ENCODE peak calls at places on chromosomes 16 and 17, in nine cellular contexts. One of them, this sample, is unnamed.

GRCh38 chr17:32549559-32549958 is 62.8 kb downstream of the CDK5R1 start:
- DNase-seq in HS-27A: no peak
- DNase-seq in lower leg skin: no peak
- DNase-seq in ELF-1: no peak
- DNase-seq in NCI-H1105 treated with DMSO at 0.1 percent for 48 hours: no peak
- DNase-seq in neural progenitor cell: no peak
- DNase-seq in substantia nigra: no peak
- DNase-seq in NCI-H1092: no peak
- DNase-seq in HEK293T: no peak
- DNase-seq in this sample: peak

GRCh38 chr16:1470543-1471251 is 4.1 kb downstream of the CLCN7 start:
- DNase-seq in NCI-H1105 treated with DMSO at 0.1 percent for 48 hours: no peak
- DNase-seq in ELF-1: no peak
- DNase-seq in HS-27A: no peak
- DNase-seq in HEK293T: no peak
- DNase-seq in lower leg skin: no peak
- DNase-seq in neural progenitor cell: no peak
- DNase-seq in substantia nigra: no peak
- DNase-seq in NCI-H1092: no peak
- DNase-seq in this sample: no peak

GRCh38 chr17:9644910-9645751 is at the start of gene USP43:
- DNase-seq in substantia nigra: no peak
- DNase-seq in NCI-H1092: no peak
- DNase-seq in ELF-1: peak
- DNase-seq in lower leg skin: no peak
- DNase-seq in NCI-H1105 treated with DMSO at 0.1 percent for 48 hours: peak
- DNase-seq in HS-27A: no peak
- DNase-seq in HEK293T: peak
- DNase-seq in neural progenitor cell: peak
- DNase-seq in this sample: peak

GRCh38 chr16:52546291-52546941 is 527 bp downstream of the TOX3 start:
- DNase-seq in neural progenitor cell: peak
- DNase-seq in lower leg skin: no peak
- DNase-seq in ELF-1: peak
- DNase-seq in HS-27A: no peak
- DNase-seq in NCI-H1105 treated with DMSO at 0.1 percent for 48 hours: peak
- DNase-seq in NCI-H1092: no peak
- DNase-seq in HEK293T: no peak
- DNase-seq in substantia nigra: peak
- DNase-seq in this sample: peak

GRCh38 chr17:76538941-76539340 is 903 bp upstream of the PRCD start:
- DNase-seq in HS-27A: no peak
- DNase-seq in substantia nigra: no peak
- DNase-seq in lower leg skin: no peak
- DNase-seq in neural progenitor cell: no peak
- DNase-seq in ELF-1: no peak
- DNase-seq in HEK293T: no peak
- DNase-seq in NCI-H1092: no peak
- DNase-seq in NCI-H1105 treated with DMSO at 0.1 percent for 48 hours: no peak
- DNase-seq in this sample: no peak

GRCh38 chr17:50550661-50551432 is 3.9 kb downstream of the SPATA20 start:
- DNase-seq in neural progenitor cell: peak
- DNase-seq in HEK293T: peak
- DNase-seq in ELF-1: peak
- DNase-seq in lower leg skin: peak
- DNase-seq in HS-27A: no peak
- DNase-seq in NCI-H1092: peak
- DNase-seq in substantia nigra: peak
- DNase-seq in NCI-H1105 treated with DMSO at 0.1 percent for 48 hours: peak
- DNase-seq in this sample: peak

GRCh38 chr17:71111945-71112344 is 942.6 kb downstream of the KCNJ2 start:
- DNase-seq in NCI-H1092: no peak
- DNase-seq in substantia nigra: no peak
- DNase-seq in NCI-H1105 treated with DMSO at 0.1 percent for 48 hours: no peak
- DNase-seq in HEK293T: no peak
- DNase-seq in neural progenitor cell: no peak
- DNase-seq in ELF-1: no peak
- DNase-seq in HS-27A: no peak
- DNase-seq in lower leg skin: no peak
- DNase-seq in this sample: no peak

GRCh38 chr16:67372664-67373063 is 20.6 kb downstream of the TPPP3 start:
- DNase-seq in substantia nigra: no peak
- DNase-seq in ELF-1: no peak
- DNase-seq in HS-27A: no peak
- DNase-seq in NCI-H1105 treated with DMSO at 0.1 percent for 48 hours: peak
- DNase-seq in neural progenitor cell: no peak
- DNase-seq in HEK293T: no peak
- DNase-seq in NCI-H1092: no peak
- DNase-seq in lower leg skin: no peak
- DNase-seq in this sample: peak

GRCh38 chr17:45276031-45276430 is 14.1 kb upstream of the SPATA32 start:
- DNase-seq in HEK293T: no peak
- DNase-seq in neural progenitor cell: no peak
- DNase-seq in HS-27A: no peak
- DNase-seq in substantia nigra: no peak
- DNase-seq in ELF-1: no peak
- DNase-seq in NCI-H1092: no peak
- DNase-seq in lower leg skin: no peak
- DNase-seq in NCI-H1105 treated with DMSO at 0.1 percent for 48 hours: no peak
- DNase-seq in this sample: peak

GRCh38 chr16:84034516-84034915 is 8.1 kb downstream of the SLC38A8 start:
- DNase-seq in lower leg skin: no peak
- DNase-seq in NCI-H1092: no peak
- DNase-seq in ELF-1: no peak
- DNase-seq in HS-27A: no peak
- DNase-seq in NCI-H1105 treated with DMSO at 0.1 percent for 48 hours: no peak
- DNase-seq in neural progenitor cell: no peak
- DNase-seq in HEK293T: no peak
- DNase-seq in substantia nigra: no peak
- DNase-seq in this sample: no peak

GRCh38 chr16:67884-68789 is 4.3 kb downstream of the RHBDF1 start:
- DNase-seq in HS-27A: no peak
- DNase-seq in HEK293T: no peak
- DNase-seq in lower leg skin: no peak
- DNase-seq in neural progenitor cell: no peak
- DNase-seq in NCI-H1105 treated with DMSO at 0.1 percent for 48 hours: no peak
- DNase-seq in ELF-1: no peak
- DNase-seq in NCI-H1092: no peak
- DNase-seq in substantia nigra: no peak
- DNase-seq in this sample: no peak

GRCh38 chr16:85126731-85127662 is 14.7 kb upstream of the CIBAR2 start:
- DNase-seq in substantia nigra: no peak
- DNase-seq in NCI-H1092: no peak
- DNase-seq in lower leg skin: no peak
- DNase-seq in HS-27A: no peak
- DNase-seq in HEK293T: peak
- DNase-seq in NCI-H1105 treated with DMSO at 0.1 percent for 48 hours: peak
- DNase-seq in ELF-1: peak
- DNase-seq in neural progenitor cell: peak
- DNase-seq in this sample: peak

GRCh38 chr17:6643460-6644125 is 2.7 kb downstream of the TXNDC17 start:
- DNase-seq in NCI-H1105 treated with DMSO at 0.1 percent for 48 hours: no peak
- DNase-seq in HEK293T: no peak
- DNase-seq in NCI-H1092: no peak
- DNase-seq in lower leg skin: no peak
- DNase-seq in neural progenitor cell: no peak
- DNase-seq in HS-27A: no peak
- DNase-seq in ELF-1: no peak
- DNase-seq in substantia nigra: no peak
- DNase-seq in this sample: no peak

GRCh38 chr17:48129981-48130380 is 22.4 kb downstream of the SNX11 start:
- DNase-seq in ELF-1: no peak
- DNase-seq in substantia nigra: no peak
- DNase-seq in lower leg skin: no peak
- DNase-seq in HEK293T: no peak
- DNase-seq in NCI-H1092: no peak
- DNase-seq in neural progenitor cell: peak
- DNase-seq in HS-27A: no peak
- DNase-seq in NCI-H1105 treated with DMSO at 0.1 percent for 48 hours: no peak
- DNase-seq in this sample: peak

GRCh38 chr17:33436321-33436720 is 143.2 kb upstream of the ASIC2 start:
- DNase-seq in ELF-1: peak
- DNase-seq in HEK293T: no peak
- DNase-seq in substantia nigra: no peak
- DNase-seq in neural progenitor cell: no peak
- DNase-seq in NCI-H1105 treated with DMSO at 0.1 percent for 48 hours: no peak
- DNase-seq in NCI-H1092: no peak
- DNase-seq in HS-27A: no peak
- DNase-seq in lower leg skin: peak
- DNase-seq in this sample: no peak

GRCh38 chr16:66335704-66336329 is 30.7 kb upstream of the CDH5 start:
- DNase-seq in HS-27A: no peak
- DNase-seq in NCI-H1105 treated with DMSO at 0.1 percent for 48 hours: peak
- DNase-seq in substantia nigra: peak
- DNase-seq in NCI-H1092: peak
- DNase-seq in neural progenitor cell: no peak
- DNase-seq in ELF-1: no peak
- DNase-seq in lower leg skin: no peak
- DNase-seq in HEK293T: peak
- DNase-seq in this sample: peak

GRCh38 chr17:50963139-50963538 is 97.0 kb upstream of the TOB1 start:
- DNase-seq in neural progenitor cell: no peak
- DNase-seq in substantia nigra: no peak
- DNase-seq in lower leg skin: no peak
- DNase-seq in NCI-H1092: no peak
- DNase-seq in ELF-1: no peak
- DNase-seq in HEK293T: no peak
- DNase-seq in HS-27A: no peak
- DNase-seq in NCI-H1105 treated with DMSO at 0.1 percent for 48 hours: no peak
- DNase-seq in this sample: no peak

GRCh38 chr16:4330277-4330882 is 14.5 kb downstream of the GLIS2 start:
- DNase-seq in HEK293T: peak
- DNase-seq in NCI-H1092: peak
- DNase-seq in NCI-H1105 treated with DMSO at 0.1 percent for 48 hours: no peak
- DNase-seq in lower leg skin: peak
- DNase-seq in substantia nigra: peak
- DNase-seq in neural progenitor cell: peak
- DNase-seq in HS-27A: no peak
- DNase-seq in ELF-1: peak
- DNase-seq in this sample: peak

GRCh38 chr17:14048169-14048568 is 21.1 kb upstream of the COX10 start:
- DNase-seq in lower leg skin: no peak
- DNase-seq in NCI-H1092: no peak
- DNase-seq in substantia nigra: no peak
- DNase-seq in HEK293T: peak
- DNase-seq in NCI-H1105 treated with DMSO at 0.1 percent for 48 hours: no peak
- DNase-seq in HS-27A: no peak
- DNase-seq in neural progenitor cell: peak
- DNase-seq in ELF-1: no peak
- DNase-seq in this sample: peak

GRCh38 chr16:21227886-21228285 is 5.6 kb upstream of the ANKS4B start:
- DNase-seq in ELF-1: no peak
- DNase-seq in NCI-H1105 treated with DMSO at 0.1 percent for 48 hours: no peak
- DNase-seq in neural progenitor cell: peak
- DNase-seq in lower leg skin: no peak
- DNase-seq in substantia nigra: no peak
- DNase-seq in NCI-H1092: no peak
- DNase-seq in HEK293T: no peak
- DNase-seq in HS-27A: no peak
- DNase-seq in this sample: no peak

GRCh38 chr16:10937068-10937859 is 5.0 kb downstream of the DEXI start:
- DNase-seq in HEK293T: no peak
- DNase-seq in ELF-1: no peak
- DNase-seq in neural progenitor cell: no peak
- DNase-seq in lower leg skin: no peak
- DNase-seq in NCI-H1105 treated with DMSO at 0.1 percent for 48 hours: no peak
- DNase-seq in NCI-H1092: no peak
- DNase-seq in substantia nigra: no peak
- DNase-seq in HS-27A: no peak
- DNase-seq in this sample: no peak

GRCh38 chr17:67121317-67121887 is 77.0 kb downstream of the CACNG1 start:
- DNase-seq in HEK293T: no peak
- DNase-seq in HS-27A: no peak
- DNase-seq in NCI-H1092: no peak
- DNase-seq in NCI-H1105 treated with DMSO at 0.1 percent for 48 hours: no peak
- DNase-seq in ELF-1: no peak
- DNase-seq in neural progenitor cell: no peak
- DNase-seq in substantia nigra: no peak
- DNase-seq in lower leg skin: no peak
- DNase-seq in this sample: no peak

GRCh38 chr17:75697651-75698291 is 23.5 kb upstream of the ITGB4 start:
- DNase-seq in NCI-H1092: no peak
- DNase-seq in ELF-1: peak
- DNase-seq in NCI-H1105 treated with DMSO at 0.1 percent for 48 hours: no peak
- DNase-seq in HEK293T: no peak
- DNase-seq in HS-27A: no peak
- DNase-seq in lower leg skin: no peak
- DNase-seq in substantia nigra: no peak
- DNase-seq in neural progenitor cell: no peak
- DNase-seq in this sample: no peak

GRCh38 chr17:33021731-33022408 is 30.2 kb downstream of the SPACA3 start:
- DNase-seq in lower leg skin: no peak
- DNase-seq in neural progenitor cell: peak
- DNase-seq in HS-27A: no peak
- DNase-seq in NCI-H1092: no peak
- DNase-seq in NCI-H1105 treated with DMSO at 0.1 percent for 48 hours: no peak
- DNase-seq in HEK293T: no peak
- DNase-seq in substantia nigra: no peak
- DNase-seq in ELF-1: no peak
- DNase-seq in this sample: peak

GRCh38 chr16:17321824-17322223 is 148.9 kb downstream of the XYLT1 start:
- DNase-seq in HEK293T: no peak
- DNase-seq in ELF-1: no peak
- DNase-seq in substantia nigra: no peak
- DNase-seq in NCI-H1092: no peak
- DNase-seq in lower leg skin: no peak
- DNase-seq in neural progenitor cell: no peak
- DNase-seq in HS-27A: no peak
- DNase-seq in NCI-H1105 treated with DMSO at 0.1 percent for 48 hours: no peak
- DNase-seq in this sample: no peak

GRCh38 chr16:57357330-57358151 is 1.0 kb upstream of the CCL22 start:
- DNase-seq in HS-27A: no peak
- DNase-seq in NCI-H1105 treated with DMSO at 0.1 percent for 48 hours: no peak
- DNase-seq in HEK293T: no peak
- DNase-seq in lower leg skin: no peak
- DNase-seq in NCI-H1092: no peak
- DNase-seq in neural progenitor cell: no peak
- DNase-seq in substantia nigra: no peak
- DNase-seq in ELF-1: no peak
- DNase-seq in this sample: no peak

GRCh38 chr17:72635034-72635654 is 457.3 kb downstream of the SLC39A11 start:
- DNase-seq in ELF-1: no peak
- DNase-seq in HS-27A: no peak
- DNase-seq in substantia nigra: no peak
- DNase-seq in HEK293T: no peak
- DNase-seq in NCI-H1092: no peak
- DNase-seq in NCI-H1105 treated with DMSO at 0.1 percent for 48 hours: peak
- DNase-seq in neural progenitor cell: no peak
- DNase-seq in lower leg skin: no peak
- DNase-seq in this sample: no peak

This sample was measured in NCI-H82.